ENCODE peak calls at places on chromosomes 16 and 17, in eight cellular contexts. H, F, U, M, L, R, C and N are unnamed samples.

GRCh38 chr17:74632196-74632540 is 8.6 kb upstream of the CD300E start:
- DNase-seq in H (no peak), F (no peak), U (peak; percentile 57), M (no peak), L (no peak), R (no peak), C (no peak), N (no peak)

GRCh38 chr17:32350662-32351418 is 883 bp downstream of the ZNF207 start:
- DNase-seq in H (no peak), F (peak; percentile 54), U (peak; percentile 37), M (no peak), L (no peak), R (no peak), C (no peak), N (peak; percentile 62)

GRCh38 chr16:3095869-3096268 is 3.2 kb downstream of the ZSCAN10 start:
- DNase-seq in H (peak; percentile 63), F (no peak), U (peak; percentile 57), M (no peak), L (no peak), R (peak; percentile 62), C (no peak), N (no peak)

GRCh38 chr16:1042776-1043349 is 29.7 kb upstream of the SSTR5 start:
- DNase-seq in H (no peak), F (no peak), U (no peak), M (no peak), L (no peak), R (no peak), C (no peak), N (no peak)

GRCh38 chr16:30747799-30748633 is at the start of gene PHKG2:
- DNase-seq in H (peak; percentile 96), F (peak; percentile 99), U (peak; percentile 96), M (peak; percentile 96), L (peak; percentile 99), R (peak; percentile 93), C (peak; percentile 96), N (peak; percentile 98)

GRCh38 chr16:65845466-65846209 is 520.9 kb upstream of the CDH5 start:
- DNase-seq in H (no peak), F (no peak), U (no peak), M (no peak), L (no peak), R (no peak), C (no peak), N (peak; percentile 1)

GRCh38 chr17:81094744-81095607 is 60.0 kb downstream of the BAIAP2 start:
- DNase-seq in H (peak; percentile 95), F (peak; percentile 90), U (peak; percentile 84), M (peak; percentile 21), L (peak; percentile 75), R (peak; percentile 77), C (peak; percentile 76), N (peak; percentile 100)

GRCh38 chr16:55294129-55294528 is 29.9 kb upstream of the IRX6 start:
- DNase-seq in H (no peak), F (no peak), U (no peak), M (no peak), L (no peak), R (peak; percentile 34), C (no peak), N (no peak)

GRCh38 chr16:18984425-18985005 is 781 bp downstream of the TMC7 start:
- DNase-seq in H (no peak), F (no peak), U (no peak), M (no peak), L (no peak), R (no peak), C (no peak), N (no peak)

GRCh38 chr17:75535119-75535537 is 9.6 kb downstream of the LLGL2 start:
- DNase-seq in H (no peak), F (no peak), U (no peak), M (peak; percentile 26), L (no peak), R (no peak), C (no peak), N (no peak)

GRCh38 chr17:27244481-27245223 is 49.3 kb upstream of the WSB1 start:
- DNase-seq in H (no peak), F (peak; percentile 53), U (no peak), M (no peak), L (peak; percentile 55), R (no peak), C (peak; percentile 52), N (peak; percentile 96)

GRCh38 chr16:85665929-85666328 is 22.8 kb downstream of the GINS2 start:
- DNase-seq in H (no peak), F (no peak), U (no peak), M (no peak), L (no peak), R (no peak), C (no peak), N (no peak)

GRCh38 chr16:50308237-50308965 is 42.0 kb downstream of the ADCY7 start:
- DNase-seq in H (no peak), F (no peak), U (peak; percentile 22), M (no peak), L (no peak), R (no peak), C (peak; percentile 42), N (no peak)

GRCh38 chr17:4142107-4142900 is 526 bp downstream of the ZZEF1 start:
- DNase-seq in H (no peak), F (peak; percentile 27), U (no peak), M (no peak), L (peak; percentile 37), R (no peak), C (no peak), N (peak; percentile 17)

GRCh38 chr17:1800240-1800639 is 29.5 kb downstream of the SMYD4 start:
- DNase-seq in H (no peak), F (no peak), U (no peak), M (no peak), L (no peak), R (no peak), C (no peak), N (no peak)

GRCh38 chr17:17416400-17417360 is 60.1 kb upstream of the MED9 start:
- DNase-seq in H (peak; percentile 41), F (peak; percentile 92), U (no peak), M (no peak), L (no peak), R (peak; percentile 20), C (no peak), N (peak; percentile 87)

GRCh38 chr17:79746955-79747507 is 16.3 kb downstream of the ENPP7 start:
- DNase-seq in H (no peak), F (no peak), U (no peak), M (no peak), L (peak; percentile 39), R (no peak), C (peak; percentile 74), N (no peak)

GRCh38 chr17:79747508-79748295 is 17.0 kb downstream of the ENPP7 start:
- DNase-seq in H (no peak), F (no peak), U (peak; percentile 81), M (no peak), L (peak; percentile 61), R (no peak), C (no peak), N (no peak)

GRCh38 chr17:79749156-79749815 is 18.5 kb downstream of the ENPP7 start:
- DNase-seq in H (no peak), F (no peak), U (no peak), M (no peak), L (no peak), R (no peak), C (no peak), N (peak; percentile 73)

GRCh38 chr17:79749958-79750357 is 19.2 kb downstream of the ENPP7 start:
- DNase-seq in H (no peak), F (no peak), U (no peak), M (no peak), L (no peak), R (no peak), C (no peak), N (no peak)

GRCh38 chr17:79748296-79749099 is 17.8 kb downstream of the ENPP7 start:
- DNase-seq in H (no peak), F (no peak), U (peak; percentile 82), M (no peak), L (no peak), R (no peak), C (peak; percentile 62), N (no peak)
- TF ChIP-seq USF2 in H (no peak), F (no peak), U (no peak), M (no peak), L (no peak), R (no peak), C (no peak), N (no peak)

GRCh38 chr16:69036399-69037091 is 68.9 kb upstream of the HAS3 start:
- DNase-seq in H (no peak), F (no peak), U (no peak), M (no peak), L (no peak), R (no peak), C (no peak), N (no peak)
- TF ChIP-seq CTCF in H (no peak), F (no peak), U (no peak), M (no peak), L (no peak), R (no peak), C (no peak), N (no peak)

DNA sequence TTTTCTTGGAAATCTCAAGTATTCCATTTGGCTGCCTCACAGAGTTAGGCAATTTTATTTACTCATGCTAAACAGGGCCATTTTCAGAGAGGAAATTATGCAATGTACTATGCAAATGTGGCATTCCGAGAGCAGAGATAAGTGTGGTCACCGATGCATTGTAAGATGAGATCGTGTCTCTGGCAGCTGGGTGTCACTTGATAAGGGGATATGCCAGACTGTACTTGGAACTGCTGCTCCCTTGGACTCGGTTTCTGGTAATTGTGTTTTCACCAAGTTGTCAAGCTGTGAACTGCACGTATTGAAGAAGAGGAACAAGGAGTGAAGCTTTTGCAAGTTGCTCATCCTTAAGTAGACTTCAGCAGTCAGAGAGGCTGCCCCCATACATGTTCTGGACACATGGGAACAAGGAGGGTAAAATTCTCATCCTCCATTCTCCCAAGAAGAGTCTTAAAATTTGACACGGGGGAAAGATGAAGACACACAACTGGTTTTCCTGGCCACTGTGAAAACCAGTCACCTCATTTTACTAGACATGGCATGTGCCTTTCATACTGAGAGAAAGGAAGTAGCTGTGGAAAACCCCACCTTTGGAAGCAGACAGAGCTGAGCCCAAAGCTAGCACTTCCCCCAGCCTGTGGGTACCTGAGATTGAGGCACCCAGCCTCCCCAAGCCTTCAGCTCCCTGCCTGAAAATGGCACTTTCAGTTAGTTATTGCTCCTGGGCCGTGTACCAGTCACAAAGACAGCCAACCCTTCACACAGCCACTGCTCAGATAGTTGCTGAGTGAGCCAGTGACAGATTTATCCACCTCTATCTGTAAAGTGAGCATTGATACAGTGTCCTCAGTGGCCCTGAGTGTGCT is 150.7 kb downstream of the SOCS1 start:
- DNase-seq in H (no peak), F (peak; percentile 90), U (peak; percentile 40), M (peak; percentile 86), L (no peak), R (peak; percentile 81), C (no peak), N (peak; percentile 98)
- TF ChIP-seq USF2 in H (no peak), F (no peak), U (no peak), M (no peak), L (no peak), R (no peak), C (no peak), N (no peak)

DNA sequence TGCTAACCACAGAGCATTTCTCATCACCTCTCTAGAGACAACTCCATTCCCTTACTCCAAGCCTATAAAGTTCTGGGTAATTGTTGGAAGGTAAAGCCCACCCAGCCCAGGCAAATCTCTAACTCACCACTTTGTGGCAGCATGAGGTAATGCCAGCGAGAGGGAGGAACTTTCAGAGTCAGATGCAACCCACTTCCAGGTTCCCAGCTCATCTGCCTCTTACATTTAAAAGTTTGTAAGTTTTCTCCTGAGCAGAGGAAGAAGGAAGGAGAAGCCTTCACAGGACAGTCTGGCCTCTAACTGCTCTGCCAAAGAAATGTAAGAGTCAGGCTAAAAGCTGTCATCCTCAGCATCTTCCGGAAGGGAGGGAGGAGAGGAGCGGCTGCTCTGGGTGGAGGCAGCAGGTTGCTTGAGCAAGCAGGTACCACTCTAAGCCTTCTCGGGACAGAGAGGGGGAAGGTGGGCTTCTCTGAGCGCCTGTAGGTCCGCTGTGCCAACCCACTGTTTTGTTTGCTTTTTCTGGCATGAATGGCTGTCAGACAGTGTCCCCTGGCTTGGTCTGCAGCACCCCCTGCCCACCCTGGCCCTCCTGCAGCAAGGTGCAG is 1.0 kb downstream of the ZNF319 start:
- DNase-seq in H (no peak), F (peak; percentile 29), U (peak; percentile 52), M (no peak), L (no peak), R (no peak), C (no peak), N (peak; percentile 33)
- TF ChIP-seq CTCF in H (no peak), F (peak; percentile 44), U (no peak), M (peak; percentile 16), L (no peak), R (no peak), C (no peak), N (peak; percentile 15)